ENCODE peak calls at places on chromosomes 5 and 9, in eight cellular contexts. X is fibroblast of pulmonary artery, A is Right ventricle myocardium superior, U is AG10803, C is SHP77, M is islet precursor cell, O is mucosa of descending colon, H is astrocyte of the cerebellum. I is an unnamed sample.

GRCh38 chr9:116501871-116502270 is 185.2 kb upstream of the TRIM32 start:
- DNase-seq in X (peak), A (no peak), U (peak), C (no peak), M (peak), O (no peak), H (no peak), I (peak)

GRCh38 chr5:89034588-89034987 is 151.6 kb upstream of the MEF2C start:
- DNase-seq in X (no peak), A (no peak), U (no peak), C (no peak), M (no peak), O (no peak), H (no peak), I (no peak)

GRCh38 chr5:164679461-164679860 is 1174.0 kb downstream of the MAT2B start:
- DNase-seq in X (no peak), A (no peak), U (no peak), C (no peak), M (no peak), O (no peak), H (no peak), I (no peak)

GRCh38 chr5:5128766-5129165 is 11.4 kb upstream of the ADAMTS16 start:
- DNase-seq in X (no peak), A (no peak), U (no peak), C (no peak), M (no peak), O (no peak), H (no peak), I (no peak)

GRCh38 chr9:130001185-130001584 is 41.8 kb downstream of the FNBP1 start:
- DNase-seq in X (no peak), A (no peak), U (no peak), C (no peak), M (no peak), O (no peak), H (no peak), I (no peak)

GRCh38 chr9:33880562-33881089 is 63.7 kb downstream of the UBE2R2 start:
- DNase-seq in X (no peak), A (no peak), U (no peak), C (no peak), M (no peak), O (no peak), H (no peak), I (no peak)

GRCh38 chr9:134707731-134708671 is 66.4 kb downstream of the COL5A1 start:
- DNase-seq in X (no peak), A (peak), U (no peak), C (no peak), M (no peak), O (peak), H (no peak), I (no peak)

GRCh38 chr9:136044971-136045594 is 50.0 kb downstream of the NACC2 start:
- DNase-seq in X (no peak), A (no peak), U (no peak), C (no peak), M (no peak), O (no peak), H (no peak), I (no peak)

GRCh38 chr9:97243606-97244005 is 63.9 kb upstream of the CCDC180 start:
- DNase-seq in X (no peak), A (no peak), U (peak), C (no peak), M (no peak), O (no peak), H (no peak), I (no peak)

GRCh38 chr9:38687389-38687842 is 32.5 kb downstream of the FAM240B start:
- DNase-seq in X (no peak), A (peak), U (no peak), C (peak), M (peak), O (peak), H (no peak), I (no peak)

GRCh38 chr5:60487885-60488425 is 212.0 kb downstream of the DEPDC1B start:
- DNase-seq in X (no peak), A (no peak), U (peak), C (no peak), M (peak), O (peak), H (no peak), I (no peak)

GRCh38 chr5:143986567-143987242 is 174.7 kb downstream of the HMHB1 start:
- DNase-seq in X (peak), A (no peak), U (peak), C (no peak), M (no peak), O (no peak), H (peak), I (peak)

GRCh38 chr5:936149-937144 is 43.8 kb downstream of the TRIP13 start:
- DNase-seq in X (no peak), A (no peak), U (no peak), C (no peak), M (no peak), O (peak), H (no peak), I (no peak)

GRCh38 chr9:2621678-2622360 is at the start of gene VLDLR:
- DNase-seq in X (peak), A (peak), U (peak), C (no peak), M (peak), O (peak), H (no peak), I (no peak)

GRCh38 chr5:77171141-77171910 is 39.2 kb upstream of the PDE8B start:
- DNase-seq in X (no peak), A (no peak), U (no peak), C (peak), M (no peak), O (no peak), H (no peak), I (no peak)

GRCh38 chr9:123063172-123063508 is 29.7 kb downstream of the GPR21 start:
- DNase-seq in X (peak), A (no peak), U (peak), C (no peak), M (no peak), O (no peak), H (peak), I (peak)

GRCh38 chr9:35501941-35502340 is 12.0 kb downstream of the RUSC2 start:
- DNase-seq in X (no peak), A (no peak), U (no peak), C (no peak), M (no peak), O (no peak), H (no peak), I (no peak)

GRCh38 chr9:106874657-106875056 is 11.7 kb downstream of the ZNF462 start:
- DNase-seq in X (no peak), A (no peak), U (peak), C (no peak), M (no peak), O (no peak), H (no peak), I (no peak)

GRCh38 chr5:96517294-96517693 is 84.2 kb upstream of the PCSK1 start:
- DNase-seq in X (peak), A (no peak), U (peak), C (peak), M (no peak), O (no peak), H (no peak), I (no peak)

GRCh38 chr9:82532504-82532903 is 530.4 kb downstream of the RASEF start:
- DNase-seq in X (peak), A (no peak), U (no peak), C (no peak), M (no peak), O (no peak), H (no peak), I (no peak)

GRCh38 chr9:22041329-22041728 is 32.2 kb upstream of the CDKN2B start:
- DNase-seq in X (no peak), A (no peak), U (no peak), C (no peak), M (no peak), O (no peak), H (no peak), I (no peak)

GRCh38 chr5:123075521-123076163 is 13.4 kb upstream of the PRDM6 start:
- DNase-seq in X (no peak), A (no peak), U (no peak), C (no peak), M (peak), O (no peak), H (no peak), I (no peak)

GRCh38 chr5:15746833-15747232 is 246.9 kb downstream of the FBXL7 start:
- DNase-seq in X (peak), A (no peak), U (no peak), C (no peak), M (no peak), O (no peak), H (no peak), I (no peak)

GRCh38 chr9:134283111-134283515 is 43.1 kb upstream of the RXRA start:
- DNase-seq in X (peak), A (peak), U (peak), C (no peak), M (no peak), O (peak), H (peak), I (peak)

GRCh38 chr5:111680737-111681413 is 76.1 kb downstream of the NREP start:
- DNase-seq in X (peak), A (no peak), U (peak), C (peak), M (peak), O (no peak), H (peak), I (peak)

GRCh38 chr9:33818167-33818831 is 1.3 kb downstream of the UBE2R2 start:
- DNase-seq in X (no peak), A (peak), U (peak), C (no peak), M (no peak), O (no peak), H (no peak), I (no peak)

GRCh38 chr5:170225326-170226137 is 7.3 kb upstream of the C5orf58 start:
- DNase-seq in X (peak), A (peak), U (peak), C (peak), M (peak), O (no peak), H (peak), I (peak)

GRCh38 chr9:123548749-123549545 is 192.9 kb downstream of the CRB2 start:
- DNase-seq in X (peak), A (no peak), U (no peak), C (no peak), M (no peak), O (no peak), H (no peak), I (no peak)

GRCh38 chr5:116032094-116032517 is at the start of gene ARL14EPL:
- DNase-seq in X (peak), A (peak), U (peak), C (no peak), M (peak), O (no peak), H (peak), I (peak)

GRCh38 chr9:5843450-5844249 is 10.7 kb upstream of the ERMP1 start:
- DNase-seq in X (peak), A (no peak), U (no peak), C (peak), M (peak), O (no peak), H (no peak), I (no peak)

GRCh38 chr9:16784002-16784401 is 86.5 kb downstream of the BNC2 start:
- DNase-seq in X (no peak), A (no peak), U (no peak), C (no peak), M (no peak), O (no peak), H (no peak), I (no peak)

GRCh38 chr5:33828611-33829286 is 63.0 kb downstream of the ADAMTS12 start:
- DNase-seq in X (no peak), A (no peak), U (no peak), C (no peak), M (no peak), O (no peak), H (no peak), I (peak)

GRCh38 chr9:38048319-38048969 is 20.6 kb downstream of the SHB start:
- DNase-seq in X (peak), A (no peak), U (peak), C (no peak), M (peak), O (no peak), H (no peak), I (no peak)

GRCh38 chr9:129183495-129184308 is 5.6 kb upstream of the IER5L start:
- DNase-seq in X (no peak), A (no peak), U (no peak), C (no peak), M (no peak), O (no peak), H (no peak), I (no peak)

GRCh38 chr5:74288448-74289109 is 351.9 kb downstream of the ENC1 start:
- DNase-seq in X (peak), A (no peak), U (peak), C (no peak), M (no peak), O (no peak), H (no peak), I (no peak)

GRCh38 chr5:159444441-159445082 is 114.3 kb upstream of the IL12B start:
- DNase-seq in X (peak), A (no peak), U (peak), C (no peak), M (no peak), O (no peak), H (peak), I (peak)

GRCh38 chr9:114717908-114718486 is 36.0 kb upstream of the TEX48 start:
- DNase-seq in X (no peak), A (no peak), U (no peak), C (no peak), M (no peak), O (no peak), H (no peak), I (no peak)

GRCh38 chr5:139600336-139600949 is 39.3 kb downstream of the UBE2D2 start:
- DNase-seq in X (peak), A (no peak), U (peak), C (no peak), M (no peak), O (no peak), H (no peak), I (peak)

GRCh38 chr5:27020965-27021364 is 17.4 kb downstream of the CDH9 start:
- DNase-seq in X (peak), A (no peak), U (peak), C (peak), M (no peak), O (no peak), H (peak), I (peak)